ENCODE peak calls at places on chromosomes 6 and 20, in seven cellular contexts. Q, O, I, V, A, J and H are unnamed samples.
A peak's percentile ranks its signal among the peaks of the same experiment; 100 is the strongest.

GRCh38 chr20:14775778-14776177 is 438.4 kb upstream of the FLRT3 start:
- DNase-seq in Q (no peak), O (no peak), I (no peak), V (no peak), A (no peak), J (peak; percentile 67), H (no peak)

GRCh38 chr6:148287979-148288378 is 54.7 kb upstream of the SASH1 start:
- DNase-seq in Q (no peak), O (no peak), I (no peak), V (no peak), A (no peak), J (no peak), H (no peak)

GRCh38 chr20:49964964-49965780 is 17.6 kb upstream of the SNAI1 start:
- DNase-seq in Q (peak; percentile 54), O (peak; percentile 57), I (peak; percentile 67), V (peak; percentile 39), A (no peak), J (no peak), H (no peak)

GRCh38 chr6:5084192-5084786 is 852 bp upstream of the PPP1R3G start:
- DNase-seq in Q (peak; percentile 54), O (no peak), I (peak; percentile 56), V (no peak), A (no peak), J (no peak), H (no peak)

GRCh38 chr6:111746983-111747773 is 126.1 kb downstream of the FYN start:
- DNase-seq in Q (no peak), O (no peak), I (no peak), V (no peak), A (no peak), J (no peak), H (no peak)

GRCh38 chr20:36645998-36646397 is at the start of gene SLA2:
- DNase-seq in Q (peak; percentile 32), O (no peak), I (no peak), V (no peak), A (no peak), J (no peak), H (peak; percentile 70)

GRCh38 chr6:78605909-78606446 is 261.4 kb upstream of the IRAK1BP1 start:
- DNase-seq in Q (no peak), O (no peak), I (no peak), V (no peak), A (no peak), J (no peak), H (no peak)

GRCh38 chr20:10487354-10488115 is 52.4 kb downstream of the SLX4IP start:
- DNase-seq in Q (no peak), O (no peak), I (no peak), V (no peak), A (no peak), J (no peak), H (no peak)

GRCh38 chr6:131787079-131787478 is 20.7 kb upstream of the ENPP1 start:
- DNase-seq in Q (no peak), O (no peak), I (no peak), V (no peak), A (no peak), J (no peak), H (no peak)

GRCh38 chr6:44022296-44022661 is 105.0 kb downstream of the MRPL14 start:
- DNase-seq in Q (no peak), O (no peak), I (no peak), V (no peak), A (no peak), J (no peak), H (no peak)

GRCh38 chr6:154404791-154405400 is 48.3 kb upstream of the IPCEF1 start:
- DNase-seq in Q (no peak), O (no peak), I (no peak), V (no peak), A (no peak), J (no peak), H (no peak)

GRCh38 chr6:137817219-137817618 is 49.8 kb upstream of the TNFAIP3 start:
- DNase-seq in Q (no peak), O (no peak), I (no peak), V (no peak), A (no peak), J (no peak), H (no peak)

GRCh38 chr6:126123226-126123625 is 136.9 kb downstream of the TRMT11 start:
- DNase-seq in Q (no peak), O (no peak), I (no peak), V (no peak), A (no peak), J (no peak), H (no peak)

GRCh38 chr6:2460216-2460734 is 214.9 kb upstream of the GMDS start:
- DNase-seq in Q (no peak), O (no peak), I (no peak), V (no peak), A (no peak), J (no peak), H (no peak)

GRCh38 chr20:2780948-2781347 is 19.5 kb downstream of the CPXM1 start:
- DNase-seq in Q (no peak), O (no peak), I (peak; percentile 12), V (no peak), A (no peak), J (no peak), H (no peak)

GRCh38 chr20:61050491-61050890 is 201.6 kb upstream of the CDH4 start:
- DNase-seq in Q (no peak), O (no peak), I (no peak), V (no peak), A (no peak), J (no peak), H (no peak)

GRCh38 chr6:166836785-166837718 is 119.3 kb downstream of the RNASET2 start:
- DNase-seq in Q (no peak), O (no peak), I (no peak), V (no peak), A (no peak), J (no peak), H (no peak)

GRCh38 chr6:31399589-31400466 is 3.6 kb upstream of the MICA start:
- DNase-seq in Q (peak; percentile 94), O (peak; percentile 71), I (peak; percentile 78), V (peak; percentile 38), A (peak; percentile 29), J (peak; percentile 73), H (peak; percentile 55)

GRCh38 chr20:46690219-46691111 is 1.2 kb upstream of the TP53RK start:
- DNase-seq in Q (no peak), O (no peak), I (no peak), V (no peak), A (no peak), J (no peak), H (no peak)

GRCh38 chr20:46683939-46684750 is 5.1 kb downstream of the TP53RK start:
- DNase-seq in Q (peak; percentile 53), O (peak; percentile 35), I (peak; percentile 81), V (no peak), A (no peak), J (peak; percentile 30), H (no peak)

GRCh38 chr20:46688151-46689081 is 828 bp downstream of the TP53RK start:
- DNase-seq in Q (no peak), O (no peak), I (no peak), V (no peak), A (no peak), J (no peak), H (no peak)

GRCh38 chr20:46689754-46690085 is 476 bp upstream of the TP53RK start:
- DNase-seq in Q (no peak), O (no peak), I (no peak), V (no peak), A (no peak), J (no peak), H (no peak)

DNA sequence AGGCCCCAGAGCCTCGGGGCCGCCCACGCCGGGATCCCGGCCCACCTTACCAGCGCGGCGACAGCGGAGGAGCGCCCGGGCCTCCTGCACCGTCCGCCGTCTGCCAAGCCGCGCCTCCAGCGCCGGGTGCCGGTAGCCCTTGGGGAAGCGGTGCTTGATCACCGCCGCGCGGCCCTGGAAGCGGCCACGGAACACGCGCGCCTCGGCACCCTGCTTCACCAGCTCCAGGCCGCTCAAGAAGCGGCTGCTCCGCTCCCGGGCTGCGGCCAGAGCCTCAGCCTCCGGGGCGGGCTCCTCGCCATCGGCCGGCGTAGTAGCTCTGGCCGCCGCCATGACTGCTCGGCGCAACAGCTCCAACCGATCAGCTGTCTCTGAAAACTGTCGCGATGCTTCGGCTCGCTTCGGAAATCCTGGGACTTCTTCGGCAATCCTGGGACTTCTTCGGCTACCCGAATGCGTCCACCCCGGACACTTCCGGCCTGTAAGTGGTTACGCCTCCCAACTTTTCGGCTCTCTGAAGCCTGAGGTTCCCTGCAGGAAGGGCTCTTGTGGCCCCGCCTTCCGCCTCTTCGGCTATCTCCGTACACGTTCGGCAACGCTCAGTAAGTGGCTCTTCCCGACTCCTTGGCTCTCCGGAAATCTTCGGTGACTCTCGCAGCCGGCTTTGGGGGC is at the start of gene TP53RK:
- DNase-seq in Q (peak; percentile 100), O (peak; percentile 95), I (peak; percentile 100), V (peak; percentile 91), A (peak; percentile 83), J (peak; percentile 100), H (peak; percentile 92)
- TF ChIP-seq CTCF in Q (peak; percentile 17), O (peak; percentile 49), I (peak; percentile 45), V (no peak), A (no peak), J (no peak), H (peak; percentile 23)

DNA sequence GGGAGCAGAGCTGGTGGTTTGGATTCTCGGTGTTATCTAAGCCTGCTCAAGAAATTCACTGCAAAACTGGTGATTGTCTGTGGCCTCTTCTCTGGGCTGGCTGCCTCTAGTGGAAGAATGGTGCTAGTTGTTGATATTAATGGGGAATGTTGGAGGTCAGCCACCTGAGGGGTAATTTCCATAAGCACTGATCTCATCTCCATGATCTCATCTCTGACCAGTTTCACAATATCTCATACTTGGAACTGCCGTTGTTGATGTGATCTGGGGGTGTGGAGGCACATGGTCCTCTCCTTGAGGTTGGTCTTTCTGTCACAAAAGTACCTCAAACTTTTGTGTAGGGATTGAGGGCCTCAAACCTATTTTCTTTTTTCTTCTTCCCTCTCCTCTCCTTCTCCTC is 102.6 kb downstream of the CD109 start:
- DNase-seq in Q (peak; percentile 19), O (no peak), I (no peak), V (no peak), A (no peak), J (peak; percentile 87), H (no peak)
- TF ChIP-seq CTCF in Q (no peak), O (no peak), I (no peak), V (no peak), A (no peak), J (peak; percentile 52), H (no peak)

GRCh38 chr20:34320861-34321260 is 17.7 kb upstream of the AHCY start:
- DNase-seq in Q (no peak), O (no peak), I (no peak), V (no peak), A (no peak), J (no peak), H (no peak)
- TF ChIP-seq CTCF in Q (no peak), O (no peak), I (no peak), V (no peak), A (no peak), J (no peak), H (no peak)

DNA sequence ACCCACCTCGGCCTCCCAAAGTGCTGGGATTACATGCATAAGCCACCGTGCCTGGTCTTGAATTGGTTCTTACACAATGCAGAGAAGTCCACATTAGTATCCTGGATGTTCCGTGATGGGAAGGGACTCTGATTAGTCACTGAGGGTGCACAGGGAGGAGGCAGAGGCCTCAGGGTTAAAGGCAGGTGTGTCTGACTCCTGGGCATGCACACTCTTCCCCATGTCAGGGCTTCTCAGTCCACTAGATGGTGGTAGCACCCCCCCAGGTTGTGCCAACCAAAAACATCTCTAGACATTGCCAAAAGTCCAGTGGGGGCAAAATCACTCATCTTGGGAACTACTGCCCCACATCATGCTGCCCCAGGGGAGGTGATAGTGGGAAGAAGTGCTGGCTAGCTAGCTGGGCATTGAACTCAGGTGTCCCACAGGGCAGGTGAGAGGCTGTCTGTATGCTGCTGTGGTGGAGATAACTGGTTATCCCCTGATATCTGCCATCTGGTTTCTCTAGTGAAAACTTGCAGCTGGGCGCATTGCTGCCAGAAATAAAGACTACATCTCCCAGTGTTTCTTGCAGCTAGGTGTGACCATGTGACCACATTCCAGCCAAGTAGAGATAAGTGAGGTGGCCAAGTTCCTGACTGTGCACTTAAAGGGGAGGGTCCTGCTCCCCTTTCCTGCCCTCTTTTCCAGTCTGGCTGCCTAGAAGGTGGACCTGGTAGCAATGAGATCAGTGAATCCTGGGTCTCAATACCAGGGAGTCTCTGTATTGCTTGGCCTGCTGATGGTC is 8.4 kb upstream of the NSFL1C start:
- DNase-seq in Q (no peak), O (no peak), I (no peak), V (no peak), A (no peak), J (no peak), H (no peak)
- TF ChIP-seq CTCF in Q (no peak), O (no peak), I (no peak), V (no peak), A (no peak), J (no peak), H (no peak)